ENCODE peak calls at places on chromosomes 11 and 22, in five cellular contexts. P, W, K, E and L are unnamed samples.

GRCh38 chr22:37284807-37285355 is 2.6 kb downstream of the CYTH4 start:
- DNase-seq in P (peak), K (no peak), E (no peak), W (no peak), L (no peak)

GRCh38 chr11:72014761-72015320 is 16.1 kb downstream of the IL18BP start:
- DNase-seq in E (no peak), W (no peak), P (no peak), K (no peak), L (no peak)

GRCh38 chr11:42329930-42330555 is 870.6 kb upstream of the LRRC4C start:
- DNase-seq in K (no peak), W (no peak), P (no peak), E (no peak), L (no peak)

GRCh38 chr11:68999093-68999747 is 13.8 kb downstream of the MRGPRF start:
- DNase-seq in W (no peak), P (no peak), E (no peak), K (no peak), L (no peak)

GRCh38 chr11:68338041-68338800 is 25.8 kb downstream of the LRP5 start:
- DNase-seq in K (no peak), E (no peak), W (no peak), P (no peak), L (no peak)

GRCh38 chr11:81420668-81421550 is 1312.8 kb downstream of the FAM181B start:
- DNase-seq in P (no peak), K (no peak), W (no peak), E (no peak), L (peak)

GRCh38 chr11:3859373-3859881 is 4.0 kb downstream of the STIM1 start:
- DNase-seq in W (no peak), E (peak), K (no peak), P (no peak), L (peak)

GRCh38 chr11:68312780-68313573 is 586 bp downstream of the LRP5 start:
- DNase-seq in K (no peak), E (peak), P (no peak), W (no peak), L (peak)

GRCh38 chr11:107705027-107705426 is 6.8 kb downstream of the SLN start:
- DNase-seq in P (no peak), K (no peak), W (peak), E (no peak), L (no peak)

GRCh38 chr11:125165111-125165663 is 636 bp downstream of the PKNOX2 start:
- DNase-seq in P (no peak), E (no peak), W (peak), K (no peak), L (peak)

GRCh38 chr22:41021655-41022454 is 70.5 kb upstream of the EP300 start:
- DNase-seq in K (peak), P (no peak), E (peak), W (peak), L (peak)

GRCh38 chr11:109892321-109892794 is 200.8 kb upstream of the ZC3H12C start:
- DNase-seq in K (no peak), P (no peak), W (no peak), E (peak), L (peak)

GRCh38 chr11:64631675-64632074 is 40.7 kb downstream of the SLC22A12 start:
- DNase-seq in K (no peak), P (no peak), E (no peak), W (no peak), L (no peak)

GRCh38 chr11:32448232-32448631 is 12.9 kb upstream of the WT1 start:
- DNase-seq in E (peak), P (peak), K (peak), W (peak), L (peak)

GRCh38 chr11:56716379-56716854 is 17.5 kb downstream of the OR9G1 start:
- DNase-seq in P (no peak), E (no peak), W (no peak), K (no peak), L (no peak)

GRCh38 chr11:119417726-119418540 is 5.0 kb downstream of the THY1 start:
- DNase-seq in K (no peak), E (no peak), W (no peak), P (no peak), L (peak)

GRCh38 chr11:126100681-126101080 is 38.0 kb upstream of the CDON start:
- DNase-seq in W (no peak), K (no peak), P (no peak), E (no peak), L (no peak)

GRCh38 chr11:117068303-117068860 is 29.8 kb downstream of the SIK3 start:
- DNase-seq in P (no peak), W (no peak), E (no peak), K (no peak), L (no peak)

GRCh38 chr22:45717787-45718186 is 46.2 kb downstream of the ATXN10 start:
- DNase-seq in E (no peak), P (no peak), W (no peak), K (no peak), L (no peak)

GRCh38 chr11:31823372-31824371 is 12.6 kb upstream of the PAX6 start:
- DNase-seq in W (no peak), K (no peak), P (no peak), E (no peak), L (peak)

GRCh38 chr11:44138286-44138685 is 42.8 kb downstream of the EXT2 start:
- DNase-seq in W (no peak), E (no peak), K (no peak), P (no peak), L (no peak)

GRCh38 chr11:86888164-86888977 is 66.8 kb downstream of the FZD4 start:
- DNase-seq in E (no peak), K (no peak), P (no peak), W (no peak), L (no peak)

GRCh38 chr11:9060700-9061111 is 30.7 kb downstream of the SCUBE2 start:
- DNase-seq in W (peak), E (peak), P (peak), K (peak), L (peak)

GRCh38 chr11:47147250-47147649 is 29.4 kb downstream of the ARFGAP2 start:
- DNase-seq in W (no peak), E (no peak), P (no peak), K (no peak), L (peak)

GRCh38 chr22:40621309-40622151 is 15.0 kb downstream of the MRTFA start:
- DNase-seq in P (no peak), K (peak), E (peak), W (no peak), L (no peak)

DNA sequence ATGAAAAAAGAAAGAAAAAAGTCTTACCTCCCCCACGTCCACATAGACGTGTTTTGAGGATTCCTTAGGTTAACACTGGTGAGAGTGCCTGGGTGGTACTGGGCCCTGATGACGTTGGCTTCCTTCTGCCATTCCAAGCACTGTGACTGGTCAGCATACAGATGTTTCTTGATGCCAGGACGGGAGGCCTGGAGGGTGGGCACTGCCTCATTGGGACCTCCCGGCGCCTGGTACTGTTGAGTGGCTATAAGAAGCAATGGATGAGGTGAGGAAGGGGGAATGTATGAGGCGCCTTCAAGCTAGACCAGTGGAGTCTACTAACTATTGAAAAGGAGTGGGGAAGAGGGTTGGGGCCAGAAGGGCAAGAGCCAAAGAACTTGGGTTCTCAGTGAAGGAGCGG is 45.3 kb downstream of the MICAL2 start:
- DNase-seq in K (no peak), W (no peak), P (no peak), E (no peak), L (no peak)
- TF ChIP-seq JUNB in K (no peak), W (no peak), P (no peak), E (no peak), L (no peak)

DNA sequence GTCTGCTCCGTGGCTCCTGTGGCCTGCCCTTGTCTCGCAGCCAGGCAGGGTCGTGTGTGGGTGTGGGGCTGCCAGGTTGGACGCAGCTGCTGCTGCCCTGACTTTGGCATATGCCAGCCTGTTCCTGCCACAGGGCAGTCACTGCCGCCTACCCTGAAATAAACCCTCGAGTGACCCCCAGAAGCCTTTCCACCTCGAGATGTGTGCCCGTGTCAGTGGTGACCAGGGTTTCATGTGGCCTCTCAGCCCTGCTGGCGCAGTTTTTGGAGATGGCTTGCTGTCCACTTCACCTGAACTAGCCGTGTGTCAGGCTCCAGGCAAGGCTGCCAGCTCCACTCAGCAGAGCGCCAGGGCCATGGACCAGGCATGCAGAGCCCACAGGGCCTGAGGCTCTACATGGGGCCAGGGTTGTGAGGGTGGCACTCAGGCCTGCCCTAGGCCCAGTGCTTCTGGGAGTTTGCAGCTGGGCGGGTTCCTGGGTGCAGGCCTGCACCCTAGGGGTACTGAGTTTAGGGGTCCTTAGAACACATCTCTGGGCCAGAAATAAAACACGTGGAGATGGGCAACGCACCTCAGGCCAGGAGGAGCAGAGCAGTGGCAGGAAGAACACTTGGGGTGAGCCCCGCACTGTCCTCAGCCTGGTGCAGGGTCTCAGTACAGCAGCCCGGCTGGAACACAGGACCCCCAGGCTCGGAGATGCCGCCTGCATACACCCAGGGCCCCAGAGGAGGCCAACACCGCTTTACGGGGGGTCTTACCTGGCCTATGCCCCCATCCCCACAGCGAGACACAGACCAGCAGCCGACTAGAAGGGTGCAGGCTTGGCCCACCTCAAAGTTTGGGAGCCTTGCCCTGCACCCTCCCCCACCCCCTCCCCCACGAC is 8.8 kb upstream of the PANX2 start:
- DNase-seq in P (no peak), E (no peak), K (no peak), W (no peak), L (no peak)
- TF ChIP-seq JUNB in P (no peak), E (no peak), K (no peak), W (no peak), L (no peak)

GRCh38 chr11:78164471-78164870 is 24.0 kb downstream of the KCTD21 start:
- DNase-seq in P (no peak), K (no peak), E (no peak), W (no peak), L (no peak)

GRCh38 chr11:78163828-78164227 is 24.4 kb upstream of the ALG8 start:
- DNase-seq in E (no peak), P (no peak), K (no peak), W (no peak), L (no peak)

GRCh38 chr11:78161346-78161745 is 21.9 kb upstream of the ALG8 start:
- DNase-seq in P (no peak), W (no peak), K (no peak), E (no peak), L (no peak)

GRCh38 chr11:78160557-78160956 is 21.1 kb upstream of the ALG8 start:
- DNase-seq in E (no peak), P (no peak), K (no peak), W (no peak), L (no peak)

DNA sequence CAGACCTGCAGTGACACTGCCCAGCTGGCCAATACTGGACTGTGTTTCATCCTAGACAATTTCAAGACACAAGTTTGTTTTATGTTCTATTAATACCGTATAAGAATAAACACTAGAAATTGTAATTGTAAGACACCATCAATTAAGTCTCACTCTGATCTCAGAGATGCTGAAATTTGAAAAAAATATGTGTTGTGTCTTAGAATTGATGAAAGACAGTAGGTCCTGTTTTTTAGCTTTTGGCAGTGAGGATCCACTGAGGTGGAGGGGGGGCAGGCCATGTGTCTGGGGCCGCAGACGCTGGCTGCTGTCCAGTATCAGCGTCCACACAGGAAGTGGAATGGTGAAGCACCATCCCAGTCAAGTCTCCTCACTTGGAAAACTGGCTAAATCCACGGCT is 22.5 kb upstream of the ALG8 start:
- DNase-seq in W (no peak), E (no peak), K (no peak), P (no peak), L (no peak)
- TF ChIP-seq JUNB in W (no peak), E (no peak), K (no peak), P (no peak), L (no peak)

GRCh38 chr22:20407829-20408228 is 13.9 kb downstream of the ZNF74 start:
- DNase-seq in P (no peak), W (no peak), K (no peak), E (no peak), L (no peak)
- TF ChIP-seq JUNB in P (no peak), W (no peak), K (no peak), E (no peak), L (no peak)

GRCh38 chr22:44627521-44628139 is 74.4 kb upstream of the PRR5 start:
- DNase-seq in K (no peak), P (no peak), W (no peak), E (no peak), L (no peak)

GRCh38 chr22:44625421-44625760 is 76.6 kb upstream of the PRR5 start:
- DNase-seq in W (no peak), P (no peak), K (no peak), E (no peak), L (no peak)

GRCh38 chr22:44624689-44625420 is 77.1 kb upstream of the PRR5 start:
- DNase-seq in P (no peak), W (no peak), E (no peak), K (no peak), L (no peak)

GRCh38 chr22:44628273-44628672 is 73.7 kb upstream of the PRR5 start:
- DNase-seq in E (no peak), P (no peak), W (no peak), K (no peak), L (no peak)

GRCh38 chr22:44625981-44626687 is 75.9 kb upstream of the PRR5 start:
- DNase-seq in E (peak), K (peak), P (peak), W (peak), L (peak)
- TF ChIP-seq JUNB in E (no peak), K (no peak), P (no peak), W (no peak), L (no peak)

DNA sequence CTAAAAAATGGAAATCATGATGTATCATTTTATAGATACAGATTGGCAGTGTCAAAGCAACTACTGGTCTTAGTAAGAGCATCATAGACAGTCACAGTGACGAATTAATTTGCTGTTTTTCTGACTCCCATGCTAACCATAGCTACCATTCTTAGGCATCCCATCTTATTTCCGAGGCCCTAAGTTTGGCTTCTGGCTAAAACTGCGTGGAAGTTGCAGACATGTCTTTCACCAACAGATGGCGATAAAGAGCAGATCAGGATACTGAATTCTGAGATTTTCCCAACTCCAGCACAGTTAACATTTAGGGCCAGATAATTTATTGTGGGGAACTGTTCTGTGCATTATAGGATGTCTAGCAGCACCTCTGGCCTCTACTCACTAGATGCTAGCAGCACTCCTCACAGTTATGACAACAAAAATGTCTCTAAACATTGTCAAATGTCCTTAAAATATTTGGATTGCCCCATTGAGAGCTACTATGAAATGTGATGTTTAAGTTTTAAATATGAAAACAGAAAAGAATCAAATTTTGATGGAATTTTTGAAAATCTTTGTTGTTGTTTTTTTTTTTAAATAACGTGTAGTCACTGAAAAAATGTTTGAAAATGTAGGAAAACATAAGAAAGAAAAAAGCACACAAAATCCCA is 16.3 kb downstream of the OR2AG2 start:
- DNase-seq in K (peak), P (no peak), W (peak), E (peak), L (peak)
- TF ChIP-seq JUNB in K (no peak), P (no peak), W (no peak), E (no peak), L (no peak)

GRCh38 chr11:111632798-111633197 is 30.5 kb downstream of the SIK2 start:
- DNase-seq in W (no peak), P (no peak), K (no peak), E (no peak), L (no peak)
- TF ChIP-seq JUNB in W (no peak), P (no peak), K (no peak), E (no peak), L (no peak)

GRCh38 chr11:61598886-61599868 is 18.3 kb upstream of the SYT7 start:
- DNase-seq in W (no peak), K (no peak), E (no peak), P (no peak), L (peak)
- TF ChIP-seq JUNB in W (no peak), K (no peak), E (no peak), P (no peak), L (no peak)

GRCh38 chr11:73931039-73931645 is 19.7 kb upstream of the DNAJB13 start:
- DNase-seq in W (peak), P (no peak), K (peak), E (peak), L (peak)
- TF ChIP-seq JUNB in W (no peak), P (no peak), K (no peak), E (no peak), L (no peak)